ENCODE peak calls at places on chromosomes 12 and 14, in five cellular contexts. G, S, K, L and F are unnamed samples.

GRCh38 chr12:11228268-11228879 is 41.1 kb downstream of the PRB3 start:
- DNase-seq in L (peak), S (peak), K (peak), G (peak), F (peak)

GRCh38 chr12:58889557-58889956 is 30.7 kb downstream of the LRIG3 start:
- DNase-seq in G (no peak), S (no peak), K (no peak), L (no peak), F (no peak)

GRCh38 chr12:113418213-113418879 is 3.8 kb upstream of the SDSL start:
- DNase-seq in K (no peak), S (peak), G (no peak), L (no peak), F (no peak)

GRCh38 chr14:65949711-65950516 is 536.3 kb upstream of the CCDC196 start:
- DNase-seq in S (peak), G (no peak), K (no peak), L (no peak), F (peak)

GRCh38 chr12:97573901-97574300 is 111.3 kb downstream of the RMST start:
- DNase-seq in S (no peak), L (no peak), K (no peak), G (no peak), F (no peak)

GRCh38 chr14:102202944-102203343 is 63.2 kb downstream of the WDR20 start:
- DNase-seq in G (no peak), K (no peak), L (no peak), S (no peak), F (no peak)

GRCh38 chr14:30243157-30243556 is 315.5 kb upstream of the PRKD1 start:
- DNase-seq in G (no peak), S (no peak), K (no peak), L (no peak), F (no peak)

GRCh38 chr14:101480022-101480746 is 81.1 kb upstream of the DIO3 start:
- DNase-seq in K (no peak), G (no peak), L (no peak), S (no peak), F (no peak)

GRCh38 chr14:102777711-102778615 is 714 bp downstream of the TRAF3 start:
- DNase-seq in S (peak), G (no peak), K (peak), L (no peak), F (no peak)

GRCh38 chr12:104725610-104726009 is 232.5 kb downstream of the SLC41A2 start:
- DNase-seq in G (no peak), S (no peak), K (no peak), L (no peak), F (no peak)

GRCh38 chr12:25496098-25496587 is 56.9 kb downstream of the LMNTD1 start:
- DNase-seq in S (peak), L (no peak), G (no peak), K (peak), F (no peak)

GRCh38 chr14:103052407-103052806 is 4.9 kb downstream of the CDC42BPB start:
- DNase-seq in L (no peak), K (no peak), G (no peak), S (no peak), F (no peak)

GRCh38 chr12:76878899-76879709 is at the start of gene CSRP2:
- DNase-seq in G (peak), S (peak), K (peak), L (peak), F (peak)

GRCh38 chr12:113598815-113599406 is 127.2 kb upstream of the LHX5 start:
- DNase-seq in S (no peak), K (no peak), G (no peak), L (no peak), F (no peak)

GRCh38 chr12:57751432-57751787 is 700 bp downstream of the CDK4 start:
- DNase-seq in L (no peak), G (no peak), K (no peak), S (no peak), F (no peak)
- H3K18ac ChIP-seq in L (peak), G (peak), K (peak), S (peak), F (peak)

DNA sequence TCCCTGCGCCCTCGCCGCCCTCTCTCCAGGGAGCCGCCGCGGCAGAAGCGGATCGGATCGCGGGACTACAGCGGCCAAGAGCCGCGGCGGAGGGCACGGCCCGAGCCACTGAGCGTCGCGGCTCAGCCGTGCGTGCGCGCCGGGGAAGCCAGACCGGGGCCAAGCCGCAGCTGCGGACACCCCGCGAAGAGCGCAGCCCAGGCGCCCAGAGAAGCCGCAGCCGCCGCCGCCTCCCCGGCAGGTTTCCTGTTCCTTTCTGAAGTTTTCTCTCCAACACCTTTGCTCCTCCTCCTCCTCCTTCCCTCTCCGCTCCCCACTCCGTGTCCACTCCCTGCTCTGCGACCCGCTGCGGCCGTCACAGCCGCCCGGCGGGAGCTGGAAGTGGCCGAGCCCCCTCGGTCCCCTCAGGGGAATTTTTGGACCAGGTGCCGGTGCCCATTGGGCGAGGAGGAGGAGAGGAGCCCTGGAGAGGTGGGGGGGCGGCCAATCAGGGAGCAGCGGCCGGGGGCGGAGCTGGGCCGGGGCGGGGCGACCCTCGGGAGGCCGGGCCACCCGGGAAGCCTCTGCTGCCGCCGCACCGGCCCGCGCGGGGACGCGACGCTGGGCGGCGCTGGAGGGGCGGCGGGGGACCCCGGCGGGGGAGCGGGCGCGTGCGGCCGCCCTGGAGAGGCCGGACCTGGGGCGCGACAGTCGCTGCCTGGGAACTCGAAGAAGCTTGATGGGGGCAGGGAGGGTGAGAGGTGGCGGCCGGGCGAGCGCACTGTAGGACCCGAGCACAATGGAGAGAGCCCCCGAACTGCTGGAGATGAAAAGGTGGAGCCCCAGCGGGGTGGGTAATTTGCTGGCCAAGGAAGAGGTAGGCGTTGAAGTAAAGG is at the start of gene ITPR2:
- DNase-seq in L (peak), G (peak), K (peak), S (peak), F (peak)
- H3K18ac ChIP-seq in L (peak), G (peak), K (peak), S (peak), F (peak)

DNA sequence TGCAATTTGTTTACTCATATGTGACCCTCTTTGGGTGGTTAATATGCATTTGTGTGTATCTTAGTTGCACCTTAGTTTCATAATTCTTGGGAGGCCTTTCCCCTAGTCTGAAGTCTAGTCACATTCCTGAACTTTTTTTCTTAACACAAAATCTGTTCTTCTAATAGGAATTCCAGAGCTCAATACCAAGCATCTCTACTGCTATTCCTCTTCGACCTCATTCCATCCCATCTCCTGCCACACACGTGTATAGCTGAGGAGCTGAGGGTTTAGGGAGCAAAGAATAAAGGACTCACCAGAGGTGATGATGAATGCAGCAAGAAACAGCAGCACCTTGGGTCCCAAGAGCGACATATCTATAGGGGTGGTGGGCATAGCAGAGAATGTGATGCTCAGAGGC is 875 bp downstream of the MFAP5 start:
- DNase-seq in L (no peak), S (no peak), G (no peak), K (no peak), F (no peak)
- H3K18ac ChIP-seq in L (no peak), S (no peak), G (no peak), K (no peak), F (no peak)

DNA sequence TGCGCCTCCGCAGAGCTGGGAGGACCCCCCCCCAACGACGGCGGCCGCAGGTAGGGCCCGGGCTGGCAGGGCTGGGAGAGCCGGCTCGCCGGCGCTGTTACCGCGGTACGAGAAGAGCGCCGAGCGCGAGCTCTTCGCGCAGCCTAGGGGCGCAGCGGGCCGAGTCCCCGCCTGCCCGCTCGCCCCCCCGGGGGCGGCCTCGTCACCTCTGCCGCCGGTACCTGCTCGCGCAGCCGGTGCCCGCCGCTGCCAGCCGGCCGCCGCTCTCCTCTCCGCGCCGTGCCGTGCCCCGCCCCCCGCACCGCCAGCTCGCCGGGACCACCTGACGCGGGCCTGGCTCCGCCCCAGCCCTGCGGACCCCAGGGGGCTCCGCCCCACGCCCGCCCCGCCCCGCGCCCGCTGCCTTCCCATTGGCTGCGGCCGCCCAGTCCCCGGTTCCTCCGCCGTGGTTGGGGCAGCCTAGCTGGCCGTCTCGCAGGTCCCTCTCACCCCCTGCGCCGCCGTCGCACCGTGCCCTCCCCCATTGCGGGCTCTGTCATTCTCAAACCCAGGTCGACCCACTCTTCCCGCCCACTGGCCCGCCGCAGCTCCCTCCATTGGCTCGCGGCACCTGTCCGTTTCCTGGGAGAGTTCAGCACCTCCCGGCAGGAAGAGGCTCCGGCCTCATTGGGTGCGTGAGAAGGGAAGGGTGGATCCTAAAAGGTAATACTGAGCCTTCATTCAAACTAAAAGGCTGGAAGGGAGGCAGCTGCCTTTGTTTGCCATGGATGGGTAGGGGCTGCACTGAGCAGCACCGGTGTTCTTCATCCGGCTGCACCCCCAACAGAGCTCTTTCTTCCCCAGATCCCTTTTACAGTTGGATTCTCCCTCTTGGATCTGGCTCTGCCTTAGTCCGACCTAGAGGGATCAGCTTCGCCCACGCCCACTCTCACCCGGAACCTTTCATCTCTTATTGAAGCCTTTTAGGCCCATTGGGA is at the start of gene MAP3K9:
- DNase-seq in L (peak), K (peak), S (peak), G (peak), F (peak)
- H3K18ac ChIP-seq in L (peak), K (no peak), S (no peak), G (peak), F (peak)

GRCh38 chr12:47812797-47813490 is 6.8 kb downstream of the HDAC7 start:
- DNase-seq in G (peak), L (peak), K (peak), S (peak), F (peak)
- H3K18ac ChIP-seq in G (peak), L (peak), K (peak), S (peak), F (peak)

DNA sequence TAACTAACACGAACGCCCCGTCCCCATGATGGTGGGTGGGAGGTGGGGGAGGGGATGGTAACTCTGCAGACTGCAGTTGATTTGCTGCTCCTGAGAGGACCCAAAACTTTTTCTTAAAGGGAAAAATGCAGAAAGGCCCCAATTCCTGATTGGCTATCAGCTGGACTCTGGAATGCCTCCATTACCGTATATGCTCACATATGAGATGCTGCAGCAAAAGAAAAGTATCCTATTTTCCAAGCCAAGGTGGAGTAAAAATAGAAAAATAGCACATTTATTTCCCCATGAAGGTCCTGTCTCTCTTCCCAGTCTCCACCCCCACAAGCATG is 139.2 kb upstream of the CCND2 start:
- DNase-seq in S (no peak), L (no peak), G (no peak), K (no peak), F (peak)
- H3K18ac ChIP-seq in S (no peak), L (peak), G (peak), K (peak), F (peak)

GRCh38 chr14:21105095-21105494 is 4.2 kb downstream of the TMEM253 start:
- DNase-seq in S (no peak), G (no peak), L (no peak), K (no peak), F (no peak)

GRCh38 chr14:21104448-21105060 is 3.7 kb downstream of the TMEM253 start:
- DNase-seq in S (peak), L (peak), K (peak), G (no peak), F (peak)

GRCh38 chr14:21102472-21103164 is 1.8 kb downstream of the TMEM253 start:
- DNase-seq in L (no peak), K (no peak), S (no peak), G (no peak), F (peak)

GRCh38 chr14:21103165-21103709 is 2.4 kb downstream of the TMEM253 start:
- DNase-seq in S (no peak), L (no peak), K (no peak), G (no peak), F (peak)

DNA sequence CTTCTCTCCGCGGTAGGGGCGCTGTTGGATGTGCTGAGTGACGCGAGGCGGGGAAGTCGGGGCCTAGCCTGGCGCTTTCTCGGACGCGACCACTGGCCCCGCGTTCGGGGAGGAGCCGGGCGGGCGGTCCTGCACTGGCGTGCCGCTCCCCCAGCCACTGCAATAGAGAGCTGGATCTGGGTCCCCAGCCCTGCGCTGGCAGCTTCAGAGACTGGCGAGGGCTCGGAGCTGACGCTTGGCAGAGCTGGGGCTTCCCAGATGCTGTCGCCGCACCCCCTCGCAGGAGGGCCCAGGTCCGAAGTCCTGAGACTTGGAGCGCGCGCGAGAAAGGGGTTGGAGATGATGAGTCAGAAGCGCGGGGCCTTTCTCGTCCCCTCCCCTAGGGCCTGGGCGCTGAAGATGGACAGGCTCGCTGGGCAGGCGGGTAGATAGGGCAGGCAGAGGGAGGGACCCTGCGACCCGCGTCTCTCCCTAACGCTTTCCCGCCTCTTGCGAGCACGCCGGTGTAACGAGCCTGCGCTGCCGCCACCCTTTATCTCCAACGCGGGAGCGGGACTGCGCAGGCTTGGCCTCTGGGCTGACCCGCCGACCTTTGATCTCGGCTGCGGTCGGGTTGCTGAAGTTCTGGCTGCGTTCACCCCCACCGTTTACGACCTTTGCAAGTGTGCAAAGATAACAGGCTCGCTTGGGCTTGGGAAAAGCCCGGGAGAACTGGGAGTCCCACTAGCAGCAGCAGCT is 3.0 kb downstream of the TMEM253 start:
- DNase-seq in G (peak), S (peak), L (peak), K (peak), F (peak)
- H3K18ac ChIP-seq in G (peak), S (peak), L (peak), K (peak), F (peak)